ENCODE peak calls at places on chromosomes 16 and 17, in seven cellular contexts. E is nucleus accumbens; I is stimulated activated CD4-positive, alpha-beta T cell treated with anti-CD3 and anti-CD28 coated beads, Interleukin-12 subunit alpha, Interleukin-12 subunit beta, amount 100 ng/mL, for 4 hours; Q is aorta; M is hippocampal formation; X is AG10803; S is T1000. G is an unnamed sample.

GRCh38 chr16:51473091-51473490 is 322.0 kb upstream of the SALL1 start:
- DNase-seq in S (no peak), Q (no peak), E (no peak), M (no peak), I (no peak), X (no peak), G (no peak)

GRCh38 chr17:57256708-57257112 is 387 bp downstream of the MSI2 start:
- DNase-seq in Q (no peak), S (no peak), X (no peak), I (peak), M (no peak), E (no peak), G (peak)

GRCh38 chr16:67182288-67182687 is 1.5 kb downstream of the MATCAP1 start:
- DNase-seq in X (no peak), S (no peak), I (no peak), Q (no peak), M (no peak), E (no peak), G (no peak)

GRCh38 chr17:50661795-50662391 is 27.2 kb downstream of the ABCC3 start:
- DNase-seq in I (peak), Q (peak), M (no peak), S (peak), E (no peak), X (peak), G (peak)

GRCh38 chr16:29663020-29663828 is at the start of gene SPN:
- DNase-seq in Q (no peak), S (no peak), M (no peak), I (peak), E (no peak), X (no peak), G (no peak)

GRCh38 chr16:30609928-30610839 is at the start of gene ZNF689:
- DNase-seq in E (peak), S (peak), M (peak), I (peak), X (peak), Q (peak), G (peak)

GRCh38 chr16:30186782-30187555 is 3.6 kb downstream of the CORO1A start:
- DNase-seq in X (peak), M (peak), Q (peak), S (no peak), E (no peak), I (peak), G (no peak)

GRCh38 chr16:78695371-78695770 is 595.9 kb downstream of the WWOX start:
- DNase-seq in I (no peak), M (no peak), Q (no peak), S (no peak), X (no peak), E (no peak), G (no peak)

GRCh38 chr17:792277-792676 is 10.1 kb downstream of the MRM3 start:
- DNase-seq in S (no peak), X (no peak), I (no peak), M (no peak), E (no peak), Q (peak), G (no peak)

GRCh38 chr16:24382929-24383328 is 126.8 kb downstream of the CACNG3 start:
- DNase-seq in I (no peak), S (no peak), X (no peak), M (no peak), E (no peak), Q (no peak), G (no peak)

GRCh38 chr17:9002610-9003354 is 18.5 kb upstream of the NTN1 start:
- DNase-seq in S (no peak), X (no peak), Q (peak), M (no peak), I (peak), E (no peak), G (no peak)

GRCh38 chr17:38701504-38702165 is 3.4 kb upstream of the MLLT6 start:
- DNase-seq in M (no peak), Q (no peak), X (peak), I (peak), S (no peak), E (no peak), G (no peak)